ENCODE peak calls at places on chromosome 12, in six cellular contexts. V is endothelial cell of umbilical vein, N is A549, I is H1, L is HCT116, X is GM12878. S is an unnamed sample.

GRCh38 chr12:124501080-124501642 is 66.3 kb downstream of the NCOR2 start:
- DNase-seq in V (no peak), N (no peak), I (peak), L (no peak), X (no peak), S (peak)

GRCh38 chr12:12010277-12011031 is 60.3 kb upstream of the BCL2L14 start:
- DNase-seq in V (no peak), N (no peak), I (no peak), L (no peak), X (peak), S (peak)

GRCh38 chr12:4256043-4256826 is 17.3 kb upstream of the CCND2 start:
- DNase-seq in V (no peak), N (no peak), I (no peak), L (no peak), X (no peak), S (no peak)

GRCh38 chr12:49364989-49365388 is 2.3 kb upstream of the SPATS2 start:
- DNase-seq in V (peak), N (no peak), I (no peak), L (no peak), X (no peak), S (peak)

GRCh38 chr12:42574879-42575278 is 14.7 kb downstream of the PRICKLE1 start:
- DNase-seq in V (peak), N (no peak), I (no peak), L (no peak), X (no peak), S (no peak)

GRCh38 chr12:212799-213526 is 994 bp downstream of the SLC6A12 start:
- DNase-seq in V (no peak), N (no peak), I (no peak), L (no peak), X (no peak), S (no peak)

GRCh38 chr12:121240484-121241202 is 30.7 kb downstream of the P2RX4 start:
- DNase-seq in V (no peak), N (no peak), I (peak), L (no peak), X (no peak), S (peak)

GRCh38 chr12:103181366-103182152 is 224.1 kb downstream of the ASCL1 start:
- DNase-seq in V (no peak), N (no peak), I (no peak), L (no peak), X (peak), S (peak)

GRCh38 chr12:2654311-2654710 is 140.5 kb upstream of the FKBP4 start:
- DNase-seq in V (no peak), N (no peak), I (no peak), L (no peak), X (no peak), S (no peak)

GRCh38 chr12:132589856-132590255 is 20.5 kb downstream of the LRCOL1 start:
- DNase-seq in V (no peak), N (no peak), I (no peak), L (no peak), X (no peak), S (no peak)

GRCh38 chr12:23560611-23561010 is 388.9 kb downstream of the SOX5 start:
- DNase-seq in V (no peak), N (no peak), I (no peak), L (no peak), X (peak), S (no peak)

GRCh38 chr12:23561536-23561935 is 387.9 kb downstream of the SOX5 start:
- DNase-seq in V (no peak), N (no peak), I (no peak), L (no peak), X (no peak), S (no peak)

GRCh38 chr12:23569388-23569787 is 380.1 kb downstream of the SOX5 start:
- DNase-seq in V (no peak), N (no peak), I (no peak), L (no peak), X (no peak), S (no peak)

GRCh38 chr12:23566133-23566532 is 383.3 kb downstream of the SOX5 start:
- DNase-seq in V (no peak), N (no peak), I (no peak), L (no peak), X (no peak), S (no peak)

GRCh38 chr12:23564454-23564853 is 385.0 kb downstream of the SOX5 start:
- DNase-seq in V (no peak), N (no peak), I (no peak), L (no peak), X (no peak), S (no peak)
- TF ChIP-seq MAX in V (no peak), N (no peak), I (no peak), L (no peak), X (no peak), S (no peak)

GRCh38 chr12:111035578-111036301 is 115.4 kb upstream of the MYL2 start:
- DNase-seq in V (no peak), N (no peak), I (peak), L (no peak), X (no peak), S (no peak)

GRCh38 chr12:111034911-111035577 is 114.7 kb upstream of the MYL2 start:
- DNase-seq in V (no peak), N (peak), I (peak), L (no peak), X (no peak), S (no peak)

GRCh38 chr12:111031956-111032919 is 111.9 kb upstream of the MYL2 start:
- DNase-seq in V (no peak), N (no peak), I (no peak), L (no peak), X (no peak), S (no peak)

GRCh38 chr12:111034148-111034910 is 114.0 kb upstream of the MYL2 start:
- DNase-seq in V (no peak), N (no peak), I (peak), L (no peak), X (no peak), S (no peak)

GRCh38 chr12:111033281-111034147 is 113.1 kb upstream of the MYL2 start:
- DNase-seq in V (no peak), N (no peak), I (peak), L (no peak), X (no peak), S (peak)
- TF ChIP-seq CTCF in V (no peak), N (peak), I (peak), L (peak), X (peak), S (peak)

GRCh38 chr12:111366583-111366982 is 2.3 kb downstream of the PHETA1 start:
- DNase-seq in V (no peak), N (no peak), I (no peak), L (no peak), X (no peak), S (no peak)
- TF ChIP-seq MAX in V (no peak), N (no peak), I (no peak), L (no peak), X (no peak), S (no peak)

GRCh38 chr12:54136844-54137580 is 51.8 kb downstream of the SMUG1 start:
- DNase-seq in V (no peak), N (no peak), I (no peak), L (no peak), X (no peak), S (no peak)
- TF ChIP-seq CTCF in V (no peak), N (no peak), I (peak), L (no peak), X (no peak), S (no peak)

DNA sequence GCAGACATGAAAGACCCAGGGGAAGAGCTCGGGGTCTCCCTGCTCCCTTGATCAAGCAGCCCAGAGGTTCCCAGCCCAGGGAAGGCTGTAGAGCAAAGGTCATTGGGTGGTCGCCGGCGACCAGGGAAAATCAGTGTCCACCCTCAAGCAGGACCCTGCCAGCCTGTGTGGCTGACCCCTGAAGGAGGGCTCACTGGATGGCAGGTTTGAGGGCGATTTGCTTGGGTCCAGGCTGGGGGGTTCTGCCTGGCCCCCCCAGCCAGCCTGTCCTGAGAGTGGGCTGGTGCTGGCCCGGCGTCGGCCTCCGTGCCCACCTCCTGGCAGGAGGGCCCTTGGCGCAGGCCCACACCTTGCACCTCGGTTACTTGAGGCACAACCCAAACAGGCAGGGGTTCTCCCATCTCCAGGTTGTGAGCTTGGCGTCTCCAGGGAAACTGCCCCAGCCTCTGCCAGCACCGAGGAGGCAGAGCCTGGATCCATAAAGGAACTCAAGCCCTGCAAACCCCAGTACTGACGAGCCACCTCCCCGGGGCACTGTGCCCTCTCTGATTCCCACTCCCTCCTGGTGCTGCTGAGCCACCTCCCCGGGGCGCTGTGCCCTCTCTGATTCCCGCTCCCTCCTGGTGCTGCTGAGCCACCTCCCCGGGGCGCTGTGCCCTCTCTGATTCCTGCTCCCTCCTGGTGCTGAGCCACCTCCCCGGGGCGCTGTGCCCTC is 329.0 kb upstream of the SFSWAP start:
- DNase-seq in V (no peak), N (no peak), I (no peak), L (no peak), X (no peak), S (no peak)
- TF ChIP-seq MAX in V (no peak), N (no peak), I (no peak), L (no peak), X (no peak), S (no peak)

DNA sequence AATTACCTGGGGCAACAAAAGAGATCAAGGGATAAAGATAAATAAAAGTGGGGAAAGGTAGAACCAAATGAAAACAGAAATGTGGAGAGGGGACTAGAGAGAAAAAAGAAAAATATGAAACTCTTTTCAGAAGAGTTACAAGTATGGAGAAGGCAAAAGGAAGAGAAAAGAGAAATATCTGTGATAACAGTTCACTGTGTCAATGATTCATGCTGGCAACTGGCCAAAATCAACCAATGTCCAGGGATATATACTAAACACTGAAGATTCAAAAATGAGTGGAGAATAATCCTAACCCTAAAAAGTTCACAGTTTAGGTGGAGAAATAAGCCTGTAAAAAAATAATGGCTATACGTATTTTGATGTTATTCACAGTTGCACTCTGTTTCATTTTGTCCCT is 372.3 kb upstream of the KITLG start:
- DNase-seq in V (peak), N (no peak), I (no peak), L (peak), X (no peak), S (no peak)
- TF ChIP-seq CTCF in V (no peak), N (no peak), I (no peak), L (no peak), X (no peak), S (no peak)

DNA sequence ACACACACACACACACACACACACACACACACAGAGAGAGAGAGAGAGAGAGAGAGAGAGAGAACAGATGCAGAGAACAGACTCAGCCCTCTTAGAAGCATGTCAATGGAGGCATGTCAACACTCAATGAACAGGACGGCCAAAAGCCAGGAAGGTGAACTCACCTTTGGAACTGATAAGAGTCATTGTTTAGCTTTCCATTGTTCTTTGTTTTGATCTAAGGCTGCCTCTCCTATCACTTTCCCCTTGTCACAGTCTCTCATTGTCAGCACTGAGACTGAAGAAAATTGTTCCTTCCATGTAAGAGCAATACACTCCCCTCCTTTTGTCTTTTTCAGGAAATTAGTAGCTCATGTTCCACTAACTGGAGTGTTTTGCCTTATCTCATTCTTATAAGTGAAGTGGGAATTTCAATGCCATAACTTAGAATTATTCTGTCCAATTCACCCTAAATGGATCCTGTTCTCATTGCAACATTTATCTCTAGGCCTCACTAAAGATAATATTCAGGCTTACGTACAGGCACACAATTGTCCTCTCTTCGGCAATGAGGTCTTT is 218.0 kb downstream of the DUSP6 start:
- DNase-seq in V (peak), N (no peak), I (no peak), L (peak), X (no peak), S (no peak)
- TF ChIP-seq MAX in V (no peak), N (no peak), I (no peak), L (no peak), X (no peak), S (no peak)

GRCh38 chr12:77033658-77034164 is 31.7 kb downstream of the E2F7 start:
- DNase-seq in V (no peak), N (no peak), I (no peak), L (no peak), X (no peak), S (no peak)
- TF ChIP-seq CTCF in V (no peak), N (no peak), I (no peak), L (no peak), X (no peak), S (no peak)

S was measured in NB4.